ENCODE peak calls at places on chromosome 2, in four cellular contexts. S, D, R and U are unnamed samples.

GRCh38 chr2:145020694-145021093 is 500.8 kb upstream of the ZEB2 start:
- DNase-seq in S (no peak), D (no peak), R (no peak), U (peak; percentile 70)

GRCh38 chr2:218984239-218985020 is 554 bp downstream of the FEV start:
- DNase-seq in S (peak; percentile 58), D (no peak), R (peak; percentile 58), U (no peak)

GRCh38 chr2:18209934-18210639 is 331.6 kb downstream of the KCNS3 start:
- DNase-seq in S (no peak), D (no peak), R (no peak), U (peak; percentile 78)

GRCh38 chr2:162490052-162490717 is 146.3 kb downstream of the GCA start:
- DNase-seq in S (peak; percentile 6), D (no peak), R (no peak), U (peak; percentile 4)

GRCh38 chr2:72148975-72149555 is 1.4 kb upstream of the CYP26B1 start:
- DNase-seq in S (peak; percentile 56), D (no peak), R (peak; percentile 63), U (peak; percentile 10)

GRCh38 chr2:95384854-95385569 is 17.5 kb upstream of the FAHD2A start:
- DNase-seq in S (peak; percentile 57), D (no peak), R (peak; percentile 73), U (no peak)

GRCh38 chr2:67066782-67067181 is 330.4 kb upstream of the ETAA1 start:
- DNase-seq in S (no peak), D (no peak), R (no peak), U (no peak)

GRCh38 chr2:133130548-133131246 is 437.6 kb downstream of the NCKAP5 start:
- DNase-seq in S (no peak), D (no peak), R (no peak), U (peak; percentile 79)

GRCh38 chr2:25141120-25141519 is 27.3 kb downstream of the POMC start:
- DNase-seq in S (no peak), D (no peak), R (no peak), U (no peak)

GRCh38 chr2:143429932-143430331 is 300.7 kb downstream of the ARHGAP15 start:
- DNase-seq in S (no peak), D (no peak), R (no peak), U (no peak)

GRCh38 chr2:196365132-196365531 is 193.8 kb upstream of the STK17B start:
- DNase-seq in S (no peak), D (no peak), R (no peak), U (no peak)

GRCh38 chr2:225103737-225104141 is 61.5 kb upstream of the DOCK10 start:
- DNase-seq in S (no peak), D (no peak), R (no peak), U (peak; percentile 73)

GRCh38 chr2:135055182-135055786 is 3.2 kb downstream of the RAB3GAP1 start:
- DNase-seq in S (no peak), D (no peak), R (no peak), U (peak; percentile 81)

GRCh38 chr2:240993446-240994160 is 4.8 kb upstream of the SNED1 start:
- DNase-seq in S (no peak), D (no peak), R (peak; percentile 21), U (no peak)

GRCh38 chr2:64423303-64423702 is 30.7 kb upstream of the LGALSL start:
- DNase-seq in S (no peak), D (no peak), R (no peak), U (no peak)

GRCh38 chr2:110770308-110770695 is 37.9 kb downstream of the ACOXL start:
- DNase-seq in S (no peak), D (no peak), R (no peak), U (no peak)

GRCh38 chr2:220682616-220683015 is 889.5 kb downstream of the EPHA4 start:
- DNase-seq in S (no peak), D (no peak), R (no peak), U (peak; percentile 21)

GRCh38 chr2:43039376-43040080 is 186.9 kb downstream of the ZFP36L2 start:
- DNase-seq in S (no peak), D (no peak), R (no peak), U (no peak)

GRCh38 chr2:152415231-152415642 is 80.3 kb downstream of the FMNL2 start:
- DNase-seq in S (peak; percentile 86), D (no peak), R (no peak), U (peak; percentile 19)

GRCh38 chr2:173033080-173033479 is 42.6 kb upstream of the MAP3K20 start:
- DNase-seq in S (no peak), D (no peak), R (no peak), U (peak; percentile 28)

GRCh38 chr2:55879976-55880375 is 43.6 kb downstream of the EFEMP1 start:
- DNase-seq in S (no peak), D (no peak), R (no peak), U (peak; percentile 44)

GRCh38 chr2:163505281-163505680 is 230.5 kb downstream of the FIGN start:
- DNase-seq in S (no peak), D (no peak), R (no peak), U (no peak)

GRCh38 chr2:53629527-53629926 is 138.1 kb upstream of the CHAC2 start:
- DNase-seq in S (no peak), D (no peak), R (no peak), U (no peak)

GRCh38 chr2:178477443-178478099 is 829 bp downstream of the FKBP7 start:
- DNase-seq in S (no peak), D (no peak), R (no peak), U (no peak)

GRCh38 chr2:127597984-127598380 is 48.0 kb upstream of the GPR17 start:
- DNase-seq in S (no peak), D (no peak), R (no peak), U (peak; percentile 61)

GRCh38 chr2:102046135-102046901 is 54.6 kb downstream of the IL1R2 start:
- DNase-seq in S (no peak), D (no peak), R (no peak), U (peak; percentile 89)

GRCh38 chr2:85886585-85886984 is 2.2 kb downstream of the ST3GAL5 start:
- DNase-seq in S (no peak), D (no peak), R (no peak), U (peak; percentile 99)

GRCh38 chr2:171522057-171522803 is at the start of gene CYBRD1:
- DNase-seq in S (peak; percentile 73), D (no peak), R (peak; percentile 67), U (peak; percentile 79)

GRCh38 chr2:218645126-218645525 is 14.3 kb downstream of the ZNF142 start:
- DNase-seq in S (no peak), D (no peak), R (no peak), U (peak; percentile 62)

GRCh38 chr2:232776435-232776834 is at the start of gene KCNJ13:
- DNase-seq in S (peak; percentile 69), D (no peak), R (no peak), U (peak; percentile 15)

GRCh38 chr2:168742258-168742932 is 60.0 kb upstream of the NOSTRIN start:
- DNase-seq in S (no peak), D (no peak), R (no peak), U (no peak)

GRCh38 chr2:218389333-218390150 is 7.5 kb downstream of the SLC11A1 start:
- DNase-seq in S (no peak), D (no peak), R (no peak), U (no peak)

DNA sequence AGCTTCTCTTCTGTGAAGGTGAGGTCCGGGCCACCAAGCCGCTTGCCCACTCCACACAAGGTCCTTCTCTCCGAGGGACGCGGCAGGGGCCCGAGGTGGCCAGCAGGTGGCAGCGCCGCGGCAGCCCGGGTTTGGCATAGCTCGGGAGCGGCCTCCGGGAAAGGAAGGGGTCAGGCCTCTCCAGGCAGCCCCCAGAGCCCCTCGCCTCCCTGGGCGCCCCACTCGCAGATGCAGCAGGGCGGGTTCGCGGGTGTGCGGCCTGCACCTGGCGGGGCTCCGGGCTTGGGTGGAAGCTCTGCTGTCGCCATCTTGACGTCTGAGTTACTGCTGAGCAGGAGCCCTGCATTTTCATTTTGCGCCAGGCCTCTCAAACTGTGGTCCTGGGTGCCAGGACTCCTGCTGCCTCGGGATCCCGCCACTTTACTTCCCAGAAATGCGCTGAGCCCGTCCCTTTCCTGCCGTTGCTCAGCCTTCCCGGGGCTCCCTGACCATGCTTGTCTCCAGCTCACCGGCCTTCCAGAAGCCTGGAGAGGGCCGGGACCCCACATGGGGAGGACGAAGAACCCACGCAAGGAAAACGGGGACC is 18.6 kb upstream of the NCL start:
- DNase-seq in S (peak; percentile 73), D (no peak), R (peak; percentile 88), U (peak; percentile 22)
- H3K56ac ChIP-seq in S (peak overlapping the region; percentile 64), D (no peak overlapping the region), R (no peak overlapping the region), U (no peak overlapping the region)

GRCh38 chr2:38747819-38748218 is 3.3 kb downstream of the SRSF7 start:
- DNase-seq in S (no peak), D (no peak), R (no peak), U (no peak)

GRCh38 chr2:38750793-38751042 is 443 bp downstream of the SRSF7 start:
- DNase-seq in S (no peak), D (no peak), R (no peak), U (no peak)

GRCh38 chr2:38750011-38750792 is 959 bp downstream of the SRSF7 start:
- DNase-seq in S (no peak), D (no peak), R (no peak), U (peak; percentile 19)

GRCh38 chr2:38748391-38748790 is 2.8 kb downstream of the SRSF7 start:
- DNase-seq in S (no peak), D (no peak), R (no peak), U (no peak)

GRCh38 chr2:38748857-38749804 is 2.0 kb downstream of the SRSF7 start:
- DNase-seq in S (no peak), D (no peak), R (no peak), U (no peak)
- H3K56ac ChIP-seq in S (peak overlapping the region; percentile 100), D (no peak overlapping the region), R (no peak overlapping the region), U (no peak overlapping the region)

GRCh38 chr2:217103752-217104540 is 244.1 kb upstream of the TNP1 start:
- DNase-seq in S (peak; percentile 88), D (no peak), R (no peak), U (peak; percentile 74)

GRCh38 chr2:217108086-217108485 is 248.2 kb upstream of the TNP1 start:
- DNase-seq in S (no peak), D (no peak), R (no peak), U (no peak)

GRCh38 chr2:217106650-217107014 is 246.8 kb upstream of the TNP1 start:
- DNase-seq in S (peak; percentile 81), D (no peak), R (no peak), U (peak; percentile 65)

GRCh38 chr2:217107480-217107879 is 247.6 kb upstream of the TNP1 start:
- DNase-seq in S (no peak), D (no peak), R (no peak), U (no peak)

DNA sequence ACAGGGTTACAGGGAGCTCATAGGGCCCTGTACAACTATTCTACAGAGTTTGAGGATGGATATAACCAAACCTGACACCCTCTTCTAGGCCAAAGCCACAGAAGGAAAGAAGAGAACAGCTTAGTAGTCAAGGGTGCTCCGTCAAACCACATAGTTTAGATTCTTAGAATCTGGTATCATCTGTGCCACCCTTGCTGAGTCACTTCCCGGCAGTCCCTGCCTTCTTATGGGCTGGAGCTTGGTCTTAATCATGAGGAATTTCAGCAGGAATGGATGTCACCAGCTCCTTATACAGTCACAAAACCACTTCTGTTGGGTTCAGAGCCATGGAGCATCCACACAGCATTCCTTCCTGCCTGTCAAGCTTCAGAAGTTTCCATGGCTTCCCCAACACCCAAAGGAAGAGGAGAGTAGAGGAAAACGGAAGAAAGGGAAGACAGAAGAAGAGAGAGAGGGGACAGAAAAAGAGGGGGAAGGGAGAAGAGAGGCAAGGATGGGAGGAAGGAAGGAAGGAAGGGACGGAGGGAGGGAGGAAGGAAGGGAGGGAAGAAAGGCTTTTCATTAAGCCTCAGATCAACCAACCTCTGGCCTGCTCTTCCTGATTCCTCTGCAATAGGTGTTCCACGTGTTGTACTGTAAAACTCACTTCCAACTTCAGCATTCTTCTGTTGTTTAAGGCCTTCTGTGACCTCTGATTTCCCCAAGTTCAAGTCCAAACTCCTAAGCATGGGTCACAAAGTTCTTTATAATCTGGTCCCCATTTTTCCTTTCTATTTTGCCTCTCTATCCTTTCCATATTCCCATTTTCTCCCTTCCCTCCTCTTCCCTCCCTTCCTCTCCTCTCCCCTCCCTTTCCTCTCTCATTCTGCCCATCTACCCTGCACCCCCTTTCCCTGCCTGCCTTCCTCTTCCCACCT is 246.1 kb upstream of the TNP1 start:
- DNase-seq in S (peak; percentile 97), D (no peak), R (no peak), U (peak; percentile 95)
- H3K56ac ChIP-seq in S (no peak overlapping the region), D (no peak overlapping the region), R (no peak overlapping the region), U (peak overlapping the region; percentile 98)

GRCh38 chr2:10897956-10898355 is 13.8 kb upstream of the KCNF1 start:
- DNase-seq in S (no peak), D (no peak), R (no peak), U (peak; percentile 74)
- H3K56ac ChIP-seq in S (no peak overlapping the region), D (no peak overlapping the region), R (no peak overlapping the region), U (no peak overlapping the region)